ENCODE peak calls at places on chromosomes 2 and 18, in seven cellular contexts. One of them, this sample, is unnamed.
A peak's percentile ranks its signal among the peaks of the same experiment; 100 is the strongest.

GRCh38 chr2:98772531-98772930 is 41.6 kb upstream of the MGAT4A start:
- DNase-seq in Peyer's patch: no peak
- DNase-seq in coronary artery: no peak
- DNase-seq in body of pancreas: no peak
- DNase-seq in small intestine: no peak
- DNase-seq in mesendoderm: no peak
- DNase-seq in left ventricle myocardium inferior: no peak
- DNase-seq in this sample: no peak

GRCh38 chr18:79924814-79925655 is 26.4 kb downstream of the SLC66A2 start:
- DNase-seq in Peyer's patch: no peak
- DNase-seq in coronary artery: peak; percentile 45
- DNase-seq in small intestine: no peak
- DNase-seq in left ventricle myocardium inferior: no peak
- DNase-seq in mesendoderm: no peak
- DNase-seq in body of pancreas: peak; percentile 85
- DNase-seq in this sample: no peak

GRCh38 chr2:128433911-128434550 is 115.4 kb upstream of the HS6ST1 start:
- DNase-seq in mesendoderm: no peak
- DNase-seq in body of pancreas: no peak
- DNase-seq in left ventricle myocardium inferior: no peak
- DNase-seq in coronary artery: peak; percentile 38
- DNase-seq in Peyer's patch: no peak
- DNase-seq in small intestine: no peak
- DNase-seq in this sample: no peak

GRCh38 chr2:219508933-219509779 is 5.1 kb upstream of the ASIC4 start:
- DNase-seq in mesendoderm: no peak
- DNase-seq in coronary artery: no peak
- DNase-seq in left ventricle myocardium inferior: no peak
- DNase-seq in body of pancreas: no peak
- DNase-seq in small intestine: no peak
- DNase-seq in Peyer's patch: no peak
- DNase-seq in this sample: no peak

GRCh38 chr2:180979086-180979934 is 1.1 kb upstream of the UBE2E3 start:
- DNase-seq in Peyer's patch: no peak
- DNase-seq in small intestine: no peak
- DNase-seq in coronary artery: no peak
- DNase-seq in body of pancreas: peak; percentile 14
- DNase-seq in mesendoderm: peak; percentile 64
- DNase-seq in left ventricle myocardium inferior: no peak
- DNase-seq in this sample: no peak

GRCh38 chr2:44793322-44793870 is 148.1 kb upstream of the SIX3 start:
- DNase-seq in mesendoderm: peak; percentile 69
- DNase-seq in Peyer's patch: no peak
- DNase-seq in coronary artery: no peak
- DNase-seq in body of pancreas: no peak
- DNase-seq in left ventricle myocardium inferior: no peak
- DNase-seq in small intestine: no peak
- DNase-seq in this sample: no peak

GRCh38 chr2:40032650-40033319 is 253.7 kb upstream of the THUMPD2 start:
- DNase-seq in small intestine: no peak
- DNase-seq in left ventricle myocardium inferior: no peak
- DNase-seq in Peyer's patch: no peak
- DNase-seq in mesendoderm: no peak
- DNase-seq in coronary artery: no peak
- DNase-seq in body of pancreas: no peak
- DNase-seq in this sample: peak; percentile 69

GRCh38 chr2:3689998-3690748 is 13.2 kb upstream of the DCDC2C start:
- DNase-seq in small intestine: no peak
- DNase-seq in Peyer's patch: no peak
- DNase-seq in mesendoderm: no peak
- DNase-seq in left ventricle myocardium inferior: no peak
- DNase-seq in coronary artery: no peak
- DNase-seq in body of pancreas: no peak
- DNase-seq in this sample: no peak

GRCh38 chr18:67742525-67742924 is 226.0 kb upstream of the DSEL start:
- DNase-seq in coronary artery: no peak
- DNase-seq in body of pancreas: no peak
- DNase-seq in small intestine: no peak
- DNase-seq in mesendoderm: no peak
- DNase-seq in Peyer's patch: no peak
- DNase-seq in left ventricle myocardium inferior: no peak
- DNase-seq in this sample: no peak

GRCh38 chr18:58670561-58671121 is 624 bp upstream of the MALT1 start:
- DNase-seq in Peyer's patch: no peak
- DNase-seq in left ventricle myocardium inferior: no peak
- DNase-seq in body of pancreas: no peak
- DNase-seq in mesendoderm: no peak
- DNase-seq in coronary artery: no peak
- DNase-seq in small intestine: no peak
- DNase-seq in this sample: no peak

GRCh38 chr2:201273330-201273983 is 13.1 kb downstream of the CASP8 start:
- DNase-seq in small intestine: no peak
- DNase-seq in coronary artery: no peak
- DNase-seq in mesendoderm: no peak
- DNase-seq in body of pancreas: no peak
- DNase-seq in Peyer's patch: no peak
- DNase-seq in left ventricle myocardium inferior: no peak
- DNase-seq in this sample: no peak

GRCh38 chr2:238464389-238464788 is 37.7 kb downstream of the ASB1 start:
- DNase-seq in body of pancreas: no peak
- DNase-seq in coronary artery: no peak
- DNase-seq in small intestine: no peak
- DNase-seq in mesendoderm: no peak
- DNase-seq in Peyer's patch: no peak
- DNase-seq in left ventricle myocardium inferior: no peak
- DNase-seq in this sample: no peak

GRCh38 chr2:207523005-207523404 is 6.8 kb upstream of the CREB1 start:
- DNase-seq in small intestine: no peak
- DNase-seq in body of pancreas: no peak
- DNase-seq in left ventricle myocardium inferior: no peak
- DNase-seq in mesendoderm: no peak
- DNase-seq in Peyer's patch: no peak
- DNase-seq in coronary artery: no peak
- DNase-seq in this sample: no peak

GRCh38 chr18:75456277-75456676 is 28.8 kb upstream of the SMIM21 start:
- DNase-seq in Peyer's patch: no peak
- DNase-seq in left ventricle myocardium inferior: no peak
- DNase-seq in body of pancreas: no peak
- DNase-seq in small intestine: no peak
- DNase-seq in coronary artery: no peak
- DNase-seq in mesendoderm: peak; percentile 18
- DNase-seq in this sample: no peak
- H3K27ac ChIP-seq in Peyer's patch: no peak overlapping the region
- H3K27ac ChIP-seq in left ventricle myocardium inferior: peak overlapping the region; percentile 32
- H3K27ac ChIP-seq in body of pancreas: no peak overlapping the region
- H3K27ac ChIP-seq in small intestine: no peak overlapping the region
- H3K27ac ChIP-seq in coronary artery: no peak overlapping the region
- H3K27ac ChIP-seq in mesendoderm: no peak overlapping the region
- H3K27ac ChIP-seq in this sample: no peak overlapping the region

DNA sequence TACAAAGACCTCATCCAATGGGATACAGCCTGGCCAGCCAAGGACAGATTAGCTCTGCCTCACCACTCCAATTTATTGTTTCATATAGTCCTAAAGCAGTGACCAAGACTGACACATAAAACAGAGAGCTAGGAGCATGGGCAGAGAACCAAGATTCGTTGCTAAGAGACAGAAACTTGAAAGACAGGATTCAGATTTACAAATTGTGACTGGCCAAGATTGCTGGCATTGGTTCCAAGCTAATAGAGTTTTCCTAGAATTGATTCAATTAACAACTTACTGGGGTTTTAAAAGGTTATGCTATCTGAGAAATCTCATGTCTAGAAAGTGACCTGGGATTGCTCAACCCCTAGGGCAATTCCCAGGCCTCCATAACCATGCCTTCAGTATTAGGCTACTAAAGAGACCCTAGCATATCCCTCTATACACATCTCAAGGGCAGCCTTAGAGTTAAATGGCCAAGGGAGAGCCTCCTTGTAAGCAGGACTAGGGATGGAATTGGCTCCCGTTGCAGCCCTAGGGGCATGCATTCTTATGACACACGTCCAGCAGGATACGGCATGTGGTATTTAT is 75.6 kb downstream of the ICOS start:
- DNase-seq in body of pancreas: peak; percentile 32
- DNase-seq in mesendoderm: no peak
- DNase-seq in Peyer's patch: no peak
- DNase-seq in coronary artery: no peak
- DNase-seq in left ventricle myocardium inferior: no peak
- DNase-seq in small intestine: peak; percentile 5
- DNase-seq in this sample: peak; percentile 57
- H3K27ac ChIP-seq in body of pancreas: no peak overlapping the region
- H3K27ac ChIP-seq in mesendoderm: no peak overlapping the region
- H3K27ac ChIP-seq in Peyer's patch: no peak overlapping the region
- H3K27ac ChIP-seq in coronary artery: no peak overlapping the region
- H3K27ac ChIP-seq in left ventricle myocardium inferior: no peak overlapping the region
- H3K27ac ChIP-seq in small intestine: no peak overlapping the region
- H3K27ac ChIP-seq in this sample: peak overlapping the region; percentile 54

DNA sequence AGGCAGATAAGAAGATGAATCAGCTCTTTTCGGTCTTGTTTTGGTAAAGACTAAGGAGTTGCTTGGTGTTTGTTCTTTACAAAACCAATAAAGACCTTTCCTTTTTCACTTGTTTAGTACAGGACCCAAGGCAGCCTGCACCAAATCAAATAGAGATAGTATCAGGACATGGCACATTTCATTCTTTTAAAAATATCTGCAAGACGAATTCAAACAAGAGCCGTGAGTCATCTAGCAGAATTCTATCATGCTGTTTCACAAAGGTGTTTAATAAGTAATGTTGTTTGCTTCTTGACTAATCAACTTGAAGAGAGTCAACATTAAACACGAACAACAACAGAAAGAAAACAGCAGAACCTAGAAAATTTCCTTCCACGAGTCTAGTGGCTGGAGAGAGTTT is 102.8 kb upstream of the TTN start:
- DNase-seq in Peyer's patch: no peak
- DNase-seq in body of pancreas: no peak
- DNase-seq in left ventricle myocardium inferior: no peak
- DNase-seq in small intestine: no peak
- DNase-seq in coronary artery: no peak
- DNase-seq in mesendoderm: no peak
- DNase-seq in this sample: peak; percentile 22
- H3K27ac ChIP-seq in Peyer's patch: no peak overlapping the region
- H3K27ac ChIP-seq in body of pancreas: no peak overlapping the region
- H3K27ac ChIP-seq in left ventricle myocardium inferior: peak overlapping the region; percentile 73
- H3K27ac ChIP-seq in small intestine: no peak overlapping the region
- H3K27ac ChIP-seq in coronary artery: no peak overlapping the region
- H3K27ac ChIP-seq in mesendoderm: no peak overlapping the region
- H3K27ac ChIP-seq in this sample: no peak overlapping the region

GRCh38 chr2:60535392-60536312 is 17.8 kb downstream of the BCL11A start:
- DNase-seq in left ventricle myocardium inferior: no peak
- DNase-seq in mesendoderm: no peak
- DNase-seq in Peyer's patch: no peak
- DNase-seq in coronary artery: no peak
- DNase-seq in small intestine: no peak
- DNase-seq in body of pancreas: no peak
- DNase-seq in this sample: no peak
- H3K27ac ChIP-seq in left ventricle myocardium inferior: peak overlapping the region; percentile 79
- H3K27ac ChIP-seq in mesendoderm: peak overlapping the region; percentile 11
- H3K27ac ChIP-seq in Peyer's patch: no peak overlapping the region
- H3K27ac ChIP-seq in coronary artery: no peak overlapping the region
- H3K27ac ChIP-seq in small intestine: peak overlapping the region; percentile 29
- H3K27ac ChIP-seq in body of pancreas: peak overlapping the region; percentile 38
- H3K27ac ChIP-seq in this sample: no peak overlapping the region

GRCh38 chr2:108444941-108445840 is 3.8 kb upstream of the GCC2 start:
- DNase-seq in small intestine: no peak
- DNase-seq in coronary artery: no peak
- DNase-seq in Peyer's patch: no peak
- DNase-seq in mesendoderm: peak; percentile 25
- DNase-seq in left ventricle myocardium inferior: no peak
- DNase-seq in body of pancreas: no peak
- DNase-seq in this sample: no peak
- H3K27ac ChIP-seq in small intestine: no peak overlapping the region
- H3K27ac ChIP-seq in coronary artery: no peak overlapping the region
- H3K27ac ChIP-seq in Peyer's patch: no peak overlapping the region
- H3K27ac ChIP-seq in mesendoderm: no peak overlapping the region
- H3K27ac ChIP-seq in left ventricle myocardium inferior: peak overlapping the region; percentile 6
- H3K27ac ChIP-seq in body of pancreas: no peak overlapping the region
- H3K27ac ChIP-seq in this sample: peak overlapping the region; percentile 45

GRCh38 chr2:9205963-9206948 is at the start of gene ASAP2:
- DNase-seq in small intestine: peak; percentile 74
- DNase-seq in Peyer's patch: no peak
- DNase-seq in left ventricle myocardium inferior: peak; percentile 73
- DNase-seq in coronary artery: no peak
- DNase-seq in body of pancreas: peak; percentile 65
- DNase-seq in mesendoderm: peak; percentile 60
- DNase-seq in this sample: no peak
- H3K27ac ChIP-seq in small intestine: peak within 1 kb of the TSS; percentile 97
- H3K27ac ChIP-seq in Peyer's patch: peak within 1 kb of the TSS; percentile 80
- H3K27ac ChIP-seq in left ventricle myocardium inferior: peak within 1 kb of the TSS; percentile 92
- H3K27ac ChIP-seq in coronary artery: peak within 1 kb of the TSS; percentile 85
- H3K27ac ChIP-seq in body of pancreas: peak within 1 kb of the TSS; percentile 88
- H3K27ac ChIP-seq in mesendoderm: peak within 1 kb of the TSS; percentile 28
- H3K27ac ChIP-seq in this sample: peak within 1 kb of the TSS; percentile 87

GRCh38 chr2:120936476-120937334 is 201.0 kb downstream of the GLI2 start:
- DNase-seq in small intestine: no peak
- DNase-seq in body of pancreas: no peak
- DNase-seq in left ventricle myocardium inferior: no peak
- DNase-seq in mesendoderm: no peak
- DNase-seq in Peyer's patch: no peak
- DNase-seq in coronary artery: no peak
- DNase-seq in this sample: no peak
- H3K27ac ChIP-seq in small intestine: no peak overlapping the region
- H3K27ac ChIP-seq in body of pancreas: no peak overlapping the region
- H3K27ac ChIP-seq in left ventricle myocardium inferior: no peak overlapping the region
- H3K27ac ChIP-seq in mesendoderm: no peak overlapping the region
- H3K27ac ChIP-seq in Peyer's patch: no peak overlapping the region
- H3K27ac ChIP-seq in coronary artery: peak overlapping the region; percentile 23
- H3K27ac ChIP-seq in this sample: no peak overlapping the region

DNA sequence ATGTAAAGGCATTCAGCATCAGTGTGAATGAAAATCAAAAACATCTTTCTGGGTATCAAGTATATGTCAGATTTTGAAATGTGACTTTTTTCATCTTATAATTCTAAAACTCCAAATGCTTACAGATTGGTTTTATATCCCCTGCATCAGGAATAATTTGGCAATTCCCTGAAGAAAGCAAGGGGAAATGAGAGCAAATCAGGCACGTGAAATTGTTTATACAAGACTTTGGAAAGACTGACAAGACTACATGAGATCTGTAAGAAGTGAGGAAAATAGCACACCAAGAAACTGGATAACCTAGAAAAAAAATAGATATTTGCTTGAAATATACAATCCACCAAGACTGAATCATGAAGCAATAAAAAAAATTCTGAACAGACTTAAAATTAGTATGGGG is 13.8 kb downstream of the COL6A3 start:
- DNase-seq in left ventricle myocardium inferior: no peak
- DNase-seq in small intestine: no peak
- DNase-seq in body of pancreas: no peak
- DNase-seq in mesendoderm: no peak
- DNase-seq in coronary artery: no peak
- DNase-seq in Peyer's patch: no peak
- DNase-seq in this sample: no peak
- H3K27ac ChIP-seq in left ventricle myocardium inferior: no peak overlapping the region
- H3K27ac ChIP-seq in small intestine: no peak overlapping the region
- H3K27ac ChIP-seq in body of pancreas: no peak overlapping the region
- H3K27ac ChIP-seq in mesendoderm: no peak overlapping the region
- H3K27ac ChIP-seq in coronary artery: no peak overlapping the region
- H3K27ac ChIP-seq in Peyer's patch: no peak overlapping the region
- H3K27ac ChIP-seq in this sample: no peak overlapping the region